ENCODE peak calls at places on chromosomes 4 and X, in seven cellular contexts. M is NB4; L is CD4-positive, CD25-positive, alpha-beta regulatory T cell; F is choroid plexus epithelial cell; R is ACHN; S is fibroblast of lung; I is naive thymus-derived CD4-positive, alpha-beta T cell. G is an unnamed sample.

GRCh38 chrX:150370589-150371312 is 7.6 kb downstream of the MAMLD1 start:
- DNase-seq in M (no peak), F (no peak), S (no peak), I (no peak), L (no peak), R (no peak), G (no peak)

GRCh38 chr4:139389102-139389501 is 64.8 kb upstream of the RAB33B start:
- DNase-seq in R (no peak), L (no peak), I (no peak), M (no peak), S (no peak), F (no peak), G (no peak)

GRCh38 chr4:111943796-111944203 is 201.5 kb upstream of the FAM241A start:
- DNase-seq in F (peak), I (no peak), M (peak), S (peak), L (no peak), R (peak), G (peak)

GRCh38 chr4:161498155-161498554 is 665.6 kb downstream of the FSTL5 start:
- DNase-seq in F (no peak), I (no peak), S (no peak), L (no peak), R (no peak), M (no peak), G (no peak)

GRCh38 chrX:31168596-31168995 is 96.8 kb upstream of the FTHL17 start:
- DNase-seq in R (no peak), S (no peak), I (no peak), F (no peak), L (no peak), M (no peak), G (no peak)

GRCh38 chr4:73922766-73923630 is 53.8 kb downstream of the CXCL1 start:
- DNase-seq in I (no peak), L (no peak), S (peak), F (peak), M (peak), R (peak), G (no peak)

GRCh38 chr4:7962609-7963508 is 23.2 kb upstream of the AFAP1 start:
- DNase-seq in L (no peak), I (no peak), M (no peak), F (no peak), S (no peak), R (no peak), G (no peak)

GRCh38 chr4:113881256-113881655 is 98.2 kb downstream of the ARSJ start:
- DNase-seq in L (no peak), S (peak), I (no peak), R (no peak), F (peak), M (no peak), G (no peak)

GRCh38 chrX:46994096-46994495 is 81.9 kb downstream of the JADE3 start:
- DNase-seq in R (no peak), I (no peak), L (no peak), S (no peak), M (no peak), F (peak), G (no peak)

GRCh38 chr4:144645102-144645469 is 870 bp upstream of the HHIP start:
- DNase-seq in L (no peak), F (peak), R (no peak), S (peak), I (no peak), M (no peak), G (no peak)

GRCh38 chrX:135295238-135295943 is 13.9 kb upstream of the ETDC start:
- DNase-seq in R (no peak), F (peak), I (peak), L (peak), M (no peak), S (peak), G (no peak)

GRCh38 chr4:113784497-113785254 is 23.1 kb upstream of the CAMK2D start:
- DNase-seq in S (peak), I (no peak), M (peak), L (no peak), R (peak), F (peak), G (peak)

GRCh38 chrX:50125480-50125879 is 75.3 kb downstream of the AKAP4 start:
- DNase-seq in R (no peak), L (no peak), I (no peak), M (no peak), F (no peak), S (no peak), G (no peak)

GRCh38 chr4:100190643-100191600 is 654 bp upstream of the DDIT4L start:
- DNase-seq in S (peak), L (no peak), R (no peak), F (peak), I (no peak), M (no peak), G (no peak)

GRCh38 chr4:145904413-145905177 is 34.0 kb downstream of the ZNF827 start:
- DNase-seq in R (no peak), L (no peak), F (no peak), I (no peak), M (no peak), S (no peak), G (no peak)

GRCh38 chrX:78011846-78012245 is 42.4 kb upstream of the PGAM4 start:
- DNase-seq in F (peak), L (no peak), R (no peak), M (no peak), S (peak), I (no peak), G (no peak)

GRCh38 chr4:6892190-6892908 is 17.3 kb upstream of the TBC1D14 start:
- DNase-seq in S (peak), R (no peak), M (peak), F (peak), I (peak), L (no peak), G (peak)

GRCh38 chr4:86974481-86975050 is 39.8 kb downstream of the AFF1 start:
- DNase-seq in F (peak), L (no peak), M (peak), I (no peak), R (no peak), S (no peak), G (no peak)

GRCh38 chr4:85370400-85371032 is 104.4 kb upstream of the ARHGAP24 start:
- DNase-seq in R (peak), L (no peak), M (peak), F (peak), I (no peak), S (peak), G (peak)

GRCh38 chr4:35399912-35400311 is 844.4 kb downstream of the ARAP2 start:
- DNase-seq in M (no peak), I (no peak), F (no peak), L (no peak), R (no peak), S (no peak), G (no peak)

GRCh38 chr4:739569-739968 is 33.9 kb downstream of the PCGF3 start:
- DNase-seq in S (no peak), I (no peak), L (no peak), M (no peak), F (no peak), R (no peak), G (no peak)

GRCh38 chr4:16669036-16669435 is 229.4 kb downstream of the LDB2 start:
- DNase-seq in F (peak), I (no peak), M (no peak), L (no peak), S (no peak), R (no peak), G (no peak)

GRCh38 chr4:7978489-7978888 is 38.8 kb upstream of the AFAP1 start:
- DNase-seq in I (no peak), R (no peak), M (no peak), S (peak), L (no peak), F (no peak), G (no peak)

GRCh38 chrX:38656350-38656915 is 95.1 kb downstream of the TSPAN7 start:
- DNase-seq in I (no peak), M (no peak), R (no peak), L (no peak), S (no peak), F (no peak), G (no peak)

GRCh38 chrX:15128838-15129237 is 141.0 kb downstream of the ASB9 start:
- DNase-seq in L (no peak), R (no peak), M (no peak), F (no peak), S (no peak), I (no peak), G (no peak)

GRCh38 chr4:26839534-26839951 is 21.1 kb upstream of the STIM2 start:
- DNase-seq in S (peak), M (peak), R (no peak), F (no peak), L (no peak), I (no peak), G (no peak)

GRCh38 chrX:74242050-74242449 is 61.9 kb upstream of the ZCCHC13 start:
- DNase-seq in M (no peak), S (peak), I (no peak), L (no peak), R (no peak), F (peak), G (peak)

G was measured in HepG2.